ENCODE peak calls at places on chromosomes 12 and 14, in eight cellular contexts. One of them, this sample, is unnamed.

GRCh38 chr14:29220077-29220476 is 453.5 kb downstream of the FOXG1 start:
- DNase-seq in SK-N-SH: no peak
- DNase-seq in HCT116: no peak
- DNase-seq in K562: no peak
- DNase-seq in endothelial cell of umbilical vein: no peak
- DNase-seq in HepG2: no peak
- DNase-seq in H1: no peak
- DNase-seq in GM12878: no peak
- DNase-seq in this sample: no peak

GRCh38 chr14:69268763-69269162 is 8.8 kb downstream of the GALNT16 start:
- DNase-seq in SK-N-SH: no peak
- DNase-seq in HCT116: no peak
- DNase-seq in K562: no peak
- DNase-seq in endothelial cell of umbilical vein: peak
- DNase-seq in HepG2: no peak
- DNase-seq in H1: no peak
- DNase-seq in GM12878: no peak
- DNase-seq in this sample: no peak

GRCh38 chr14:94120667-94121335 is 8.6 kb downstream of the IFI27L2 start:
- DNase-seq in SK-N-SH: no peak
- DNase-seq in HCT116: no peak
- DNase-seq in K562: no peak
- DNase-seq in endothelial cell of umbilical vein: peak
- DNase-seq in HepG2: no peak
- DNase-seq in H1: no peak
- DNase-seq in GM12878: no peak
- DNase-seq in this sample: no peak

GRCh38 chr14:65170768-65171251 is 68.5 kb upstream of the MAX start:
- DNase-seq in SK-N-SH: peak
- DNase-seq in HCT116: no peak
- DNase-seq in K562: peak
- DNase-seq in endothelial cell of umbilical vein: peak
- DNase-seq in HepG2: no peak
- DNase-seq in H1: peak
- DNase-seq in GM12878: peak
- DNase-seq in this sample: no peak

GRCh38 chr14:74973003-74973614 is 17.7 kb upstream of the PGF start:
- DNase-seq in SK-N-SH: peak
- DNase-seq in HCT116: no peak
- DNase-seq in K562: no peak
- DNase-seq in endothelial cell of umbilical vein: peak
- DNase-seq in HepG2: no peak
- DNase-seq in H1: no peak
- DNase-seq in GM12878: no peak
- DNase-seq in this sample: no peak

GRCh38 chr14:87772854-87773253 is 220.1 kb downstream of the GALC start:
- DNase-seq in SK-N-SH: no peak
- DNase-seq in HCT116: no peak
- DNase-seq in K562: no peak
- DNase-seq in endothelial cell of umbilical vein: no peak
- DNase-seq in HepG2: no peak
- DNase-seq in H1: no peak
- DNase-seq in GM12878: no peak
- DNase-seq in this sample: no peak

GRCh38 chr14:101588990-101589389 is 27.7 kb downstream of the DIO3 start:
- DNase-seq in SK-N-SH: peak
- DNase-seq in HCT116: no peak
- DNase-seq in K562: no peak
- DNase-seq in endothelial cell of umbilical vein: peak
- DNase-seq in HepG2: peak
- DNase-seq in H1: no peak
- DNase-seq in GM12878: no peak
- DNase-seq in this sample: no peak

GRCh38 chr12:30977124-30977523 is 50.6 kb downstream of the TSPAN11 start:
- DNase-seq in SK-N-SH: no peak
- DNase-seq in HCT116: no peak
- DNase-seq in K562: no peak
- DNase-seq in endothelial cell of umbilical vein: no peak
- DNase-seq in HepG2: no peak
- DNase-seq in H1: no peak
- DNase-seq in GM12878: no peak
- DNase-seq in this sample: no peak

GRCh38 chr12:27868165-27868564 is 88.1 kb upstream of the MANSC4 start:
- DNase-seq in SK-N-SH: no peak
- DNase-seq in HCT116: no peak
- DNase-seq in K562: no peak
- DNase-seq in endothelial cell of umbilical vein: no peak
- DNase-seq in HepG2: no peak
- DNase-seq in H1: no peak
- DNase-seq in GM12878: no peak
- DNase-seq in this sample: no peak

GRCh38 chr12:132771126-132771838 is 9.7 kb upstream of the ANKLE2 start:
- DNase-seq in SK-N-SH: no peak
- DNase-seq in HCT116: no peak
- DNase-seq in K562: no peak
- DNase-seq in endothelial cell of umbilical vein: no peak
- DNase-seq in HepG2: no peak
- DNase-seq in H1: no peak
- DNase-seq in GM12878: no peak
- DNase-seq in this sample: no peak

GRCh38 chr14:22002860-22003284 is 329.3 kb upstream of the OR4E1 start:
- DNase-seq in SK-N-SH: no peak
- DNase-seq in HCT116: peak
- DNase-seq in K562: peak
- DNase-seq in endothelial cell of umbilical vein: no peak
- DNase-seq in HepG2: no peak
- DNase-seq in H1: peak
- DNase-seq in GM12878: no peak
- DNase-seq in this sample: no peak

GRCh38 chr12:64098709-64099354 is 123.3 kb downstream of the KICS2 start:
- DNase-seq in SK-N-SH: no peak
- DNase-seq in HCT116: no peak
- DNase-seq in K562: no peak
- DNase-seq in endothelial cell of umbilical vein: peak
- DNase-seq in HepG2: no peak
- DNase-seq in H1: no peak
- DNase-seq in GM12878: no peak
- DNase-seq in this sample: no peak

GRCh38 chr12:53252349-53252916 is 15.7 kb upstream of the ESPL1 start:
- DNase-seq in SK-N-SH: no peak
- DNase-seq in HCT116: no peak
- DNase-seq in K562: no peak
- DNase-seq in endothelial cell of umbilical vein: no peak
- DNase-seq in HepG2: no peak
- DNase-seq in H1: no peak
- DNase-seq in GM12878: no peak
- DNase-seq in this sample: no peak

GRCh38 chr14:96585672-96586013 is 83.5 kb downstream of the PAPOLA start:
- DNase-seq in SK-N-SH: peak
- DNase-seq in HCT116: no peak
- DNase-seq in K562: no peak
- DNase-seq in endothelial cell of umbilical vein: no peak
- DNase-seq in HepG2: no peak
- DNase-seq in H1: no peak
- DNase-seq in GM12878: no peak
- DNase-seq in this sample: no peak

GRCh38 chr12:2372178-2372577 is 319.4 kb downstream of the CACNA1C start:
- DNase-seq in SK-N-SH: no peak
- DNase-seq in HCT116: no peak
- DNase-seq in K562: no peak
- DNase-seq in endothelial cell of umbilical vein: no peak
- DNase-seq in HepG2: no peak
- DNase-seq in H1: no peak
- DNase-seq in GM12878: no peak
- DNase-seq in this sample: no peak

GRCh38 chr14:103372552-103373304 is 12.5 kb upstream of the MARK3 start:
- DNase-seq in SK-N-SH: no peak
- DNase-seq in HCT116: peak
- DNase-seq in K562: peak
- DNase-seq in endothelial cell of umbilical vein: peak
- DNase-seq in HepG2: peak
- DNase-seq in H1: no peak
- DNase-seq in GM12878: no peak
- DNase-seq in this sample: no peak

GRCh38 chr14:65144170-65144569 is 41.9 kb upstream of the MAX start:
- DNase-seq in SK-N-SH: no peak
- DNase-seq in HCT116: no peak
- DNase-seq in K562: no peak
- DNase-seq in endothelial cell of umbilical vein: no peak
- DNase-seq in HepG2: no peak
- DNase-seq in H1: no peak
- DNase-seq in GM12878: no peak
- DNase-seq in this sample: no peak

GRCh38 chr12:71610036-71610795 is 53.4 kb downstream of the ZFC3H1 start:
- DNase-seq in SK-N-SH: no peak
- DNase-seq in HCT116: no peak
- DNase-seq in K562: no peak
- DNase-seq in endothelial cell of umbilical vein: no peak
- DNase-seq in HepG2: no peak
- DNase-seq in H1: no peak
- DNase-seq in GM12878: no peak
- DNase-seq in this sample: no peak

GRCh38 chr14:94170151-94170550 is 4.0 kb upstream of the PPP4R4 start:
- DNase-seq in SK-N-SH: no peak
- DNase-seq in HCT116: no peak
- DNase-seq in K562: no peak
- DNase-seq in endothelial cell of umbilical vein: no peak
- DNase-seq in HepG2: no peak
- DNase-seq in H1: no peak
- DNase-seq in GM12878: no peak
- DNase-seq in this sample: no peak

GRCh38 chr12:102514696-102515095 is 34.3 kb upstream of the IGF1 start:
- DNase-seq in SK-N-SH: no peak
- DNase-seq in HCT116: no peak
- DNase-seq in K562: no peak
- DNase-seq in endothelial cell of umbilical vein: no peak
- DNase-seq in HepG2: no peak
- DNase-seq in H1: no peak
- DNase-seq in GM12878: no peak
- DNase-seq in this sample: no peak

GRCh38 chr12:126747530-126748149 is 1519.3 kb upstream of the TMEM132C start:
- DNase-seq in SK-N-SH: peak
- DNase-seq in HCT116: peak
- DNase-seq in K562: peak
- DNase-seq in endothelial cell of umbilical vein: no peak
- DNase-seq in HepG2: peak
- DNase-seq in H1: peak
- DNase-seq in GM12878: no peak
- DNase-seq in this sample: no peak

GRCh38 chr12:49961111-49961922 is at the start of gene AQP5:
- DNase-seq in SK-N-SH: peak
- DNase-seq in HCT116: no peak
- DNase-seq in K562: no peak
- DNase-seq in endothelial cell of umbilical vein: no peak
- DNase-seq in HepG2: no peak
- DNase-seq in H1: peak
- DNase-seq in GM12878: no peak
- DNase-seq in this sample: no peak

GRCh38 chr12:49957570-49957967 is 4.1 kb upstream of the AQP5 start:
- DNase-seq in SK-N-SH: no peak
- DNase-seq in HCT116: no peak
- DNase-seq in K562: no peak
- DNase-seq in endothelial cell of umbilical vein: no peak
- DNase-seq in HepG2: no peak
- DNase-seq in H1: no peak
- DNase-seq in GM12878: no peak
- DNase-seq in this sample: no peak

GRCh38 chr12:49960474-49961110 is 1.1 kb upstream of the AQP5 start:
- DNase-seq in SK-N-SH: no peak
- DNase-seq in HCT116: no peak
- DNase-seq in K562: no peak
- DNase-seq in endothelial cell of umbilical vein: no peak
- DNase-seq in HepG2: no peak
- DNase-seq in H1: no peak
- DNase-seq in GM12878: no peak
- DNase-seq in this sample: no peak

GRCh38 chr12:49961993-49962764 is 507 bp downstream of the AQP5 start:
- DNase-seq in SK-N-SH: no peak
- DNase-seq in HCT116: no peak
- DNase-seq in K562: no peak
- DNase-seq in endothelial cell of umbilical vein: no peak
- DNase-seq in HepG2: no peak
- DNase-seq in H1: peak
- DNase-seq in GM12878: no peak
- DNase-seq in this sample: no peak

GRCh38 chr12:49959570-49960473 is 1.9 kb upstream of the AQP5 start:
- DNase-seq in SK-N-SH: no peak
- DNase-seq in HCT116: peak
- DNase-seq in K562: no peak
- DNase-seq in endothelial cell of umbilical vein: peak
- DNase-seq in HepG2: no peak
- DNase-seq in H1: no peak
- DNase-seq in GM12878: no peak
- DNase-seq in this sample: no peak
- TF ChIP-seq POLR2AphosphoS5 in SK-N-SH: no peak
- TF ChIP-seq POLR2AphosphoS5 in HCT116: no peak
- TF ChIP-seq POLR2AphosphoS5 in K562: no peak
- TF ChIP-seq POLR2AphosphoS5 in endothelial cell of umbilical vein: peak
- TF ChIP-seq POLR2AphosphoS5 in HepG2: no peak
- TF ChIP-seq POLR2AphosphoS5 in H1: no peak
- TF ChIP-seq POLR2AphosphoS5 in GM12878: no peak
- TF ChIP-seq POLR2AphosphoS5 in this sample: no peak

GRCh38 chr12:93608313-93608712 is 35.8 kb downstream of the SOCS2 start:
- DNase-seq in SK-N-SH: no peak
- DNase-seq in HCT116: no peak
- DNase-seq in K562: no peak
- DNase-seq in endothelial cell of umbilical vein: no peak
- DNase-seq in HepG2: no peak
- DNase-seq in H1: no peak
- DNase-seq in GM12878: no peak
- DNase-seq in this sample: no peak
- H3K27ac ChIP-seq in SK-N-SH: no peak
- H3K27ac ChIP-seq in HCT116: no peak
- H3K27ac ChIP-seq in K562: no peak
- H3K27ac ChIP-seq in endothelial cell of umbilical vein: no peak
- H3K27ac ChIP-seq in HepG2: no peak
- H3K27ac ChIP-seq in H1: no peak
- H3K27ac ChIP-seq in GM12878: no peak
- H3K27ac ChIP-seq in this sample: no peak

DNA sequence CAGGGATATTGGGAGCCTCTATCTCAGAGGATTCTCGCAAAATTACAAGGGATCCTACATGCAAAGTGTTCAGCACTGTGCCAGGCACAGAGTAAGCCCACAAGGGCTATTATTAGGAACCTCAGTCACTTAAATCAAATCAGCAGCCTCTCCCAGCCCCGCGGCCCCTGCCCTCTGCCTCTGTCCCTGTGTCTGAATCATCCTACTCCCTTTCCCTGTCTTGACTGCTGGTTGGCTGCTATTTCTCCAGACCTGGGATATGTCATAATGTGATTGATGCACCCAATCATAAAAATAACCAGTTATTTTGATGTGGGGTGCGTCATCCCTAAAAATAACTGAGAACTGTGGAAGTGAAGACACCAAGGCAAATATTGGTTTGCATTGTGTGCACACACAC is 176.3 kb downstream of the KSR2 start:
- DNase-seq in SK-N-SH: no peak
- DNase-seq in HCT116: no peak
- DNase-seq in K562: no peak
- DNase-seq in endothelial cell of umbilical vein: no peak
- DNase-seq in HepG2: no peak
- DNase-seq in H1: no peak
- DNase-seq in GM12878: no peak
- DNase-seq in this sample: no peak
- H3K9ac ChIP-seq in SK-N-SH: no peak
- H3K9ac ChIP-seq in HCT116: no peak
- H3K9ac ChIP-seq in K562: no peak
- H3K9ac ChIP-seq in endothelial cell of umbilical vein: no peak
- H3K9ac ChIP-seq in HepG2: no peak
- H3K9ac ChIP-seq in H1: no peak
- H3K9ac ChIP-seq in GM12878: no peak
- H3K9ac ChIP-seq in this sample: no peak

GRCh38 chr12:113208041-113208934 is 13.0 kb upstream of the TPCN1 start:
- DNase-seq in SK-N-SH: no peak
- DNase-seq in HCT116: no peak
- DNase-seq in K562: peak
- DNase-seq in endothelial cell of umbilical vein: no peak
- DNase-seq in HepG2: no peak
- DNase-seq in H1: no peak
- DNase-seq in GM12878: peak
- DNase-seq in this sample: no peak
- TF ChIP-seq POLR2AphosphoS5 in SK-N-SH: no peak
- TF ChIP-seq POLR2AphosphoS5 in HCT116: no peak
- TF ChIP-seq POLR2AphosphoS5 in K562: no peak
- TF ChIP-seq POLR2AphosphoS5 in endothelial cell of umbilical vein: no peak
- TF ChIP-seq POLR2AphosphoS5 in HepG2: no peak
- TF ChIP-seq POLR2AphosphoS5 in H1: no peak
- TF ChIP-seq POLR2AphosphoS5 in GM12878: peak
- TF ChIP-seq POLR2AphosphoS5 in this sample: no peak